ENCODE peak calls at places on chromosomes 16 and 17, in eight cellular contexts. W, F, I, D, U, T, Y and C are unnamed samples.
A peak's percentile ranks its signal among the peaks of the same experiment; 100 is the strongest.

GRCh38 chr16:49474741-49475140 is 101.1 kb downstream of the C16orf78 start:
- DNase-seq in Y (no peak), D (no peak), F (no peak), U (no peak), I (no peak), T (peak; percentile 1), W (no peak), C (no peak)

GRCh38 chr16:89014611-89015230 is 37.7 kb upstream of the CBFA2T3 start:
- DNase-seq in F (no peak), D (no peak), W (no peak), T (no peak), I (no peak), U (no peak), Y (no peak), C (no peak)

GRCh38 chr16:88633684-88634140 is 4.7 kb upstream of the IL17C start:
- DNase-seq in Y (no peak), W (no peak), F (no peak), I (no peak), T (no peak), U (no peak), D (no peak), C (no peak)

GRCh38 chr16:89319883-89320716 is 102.6 kb downstream of the ZNF778 start:
- DNase-seq in U (no peak), T (no peak), I (no peak), D (peak; percentile 76), F (no peak), Y (peak; percentile 28), W (no peak), C (peak; percentile 82)

GRCh38 chr17:76529224-76529642 is 8.3 kb downstream of the CYGB start:
- DNase-seq in U (no peak), W (no peak), D (peak; percentile 55), T (peak; percentile 89), I (peak; percentile 80), Y (peak; percentile 78), F (no peak), C (peak; percentile 83)

GRCh38 chr16:53492499-53492898 is 10.5 kb downstream of the AKTIP start:
- DNase-seq in U (no peak), T (no peak), F (no peak), D (no peak), I (no peak), Y (no peak), W (no peak), C (no peak)

GRCh38 chr16:28497861-28498599 is 3.6 kb downstream of the APOBR start:
- DNase-seq in U (no peak), T (no peak), D (no peak), Y (no peak), W (no peak), F (no peak), I (no peak), C (no peak)

GRCh38 chr16:64738321-64738960 is 383.4 kb downstream of the CDH11 start:
- DNase-seq in T (no peak), U (no peak), W (no peak), F (no peak), I (no peak), D (no peak), Y (no peak), C (no peak)

GRCh38 chr16:52597772-52598483 is 51.0 kb upstream of the TOX3 start:
- DNase-seq in T (no peak), I (no peak), D (peak; percentile 63), W (no peak), U (no peak), Y (no peak), F (no peak), C (no peak)

GRCh38 chr17:64781810-64782555 is 119.9 kb upstream of the SMURF2 start:
- DNase-seq in Y (no peak), T (no peak), D (no peak), W (no peak), U (no peak), I (no peak), F (no peak), C (no peak)

GRCh38 chr17:17661834-17662233 is 19.4 kb upstream of the RAI1 start:
- DNase-seq in I (no peak), W (no peak), U (no peak), D (no peak), T (no peak), F (no peak), Y (no peak), C (no peak)

GRCh38 chr16:86379505-86379846 is 130.9 kb upstream of the FOXF1 start:
- DNase-seq in U (no peak), F (no peak), Y (no peak), D (no peak), T (no peak), I (no peak), W (no peak), C (no peak)

GRCh38 chr16:22788190-22788530 is 25.8 kb upstream of the HS3ST2 start:
- DNase-seq in W (no peak), D (no peak), Y (no peak), I (no peak), U (no peak), F (no peak), T (no peak), C (no peak)

GRCh38 chr16:58574895-58575294 is 54.7 kb downstream of the CNOT1 start:
- DNase-seq in U (no peak), Y (no peak), W (no peak), F (no peak), D (no peak), I (no peak), T (no peak), C (no peak)
- H3K36me3 ChIP-seq in U (peaks cover 28% of the 10 kb centered on the region), Y (peaks cover 16% of the 10 kb centered on the region), W (peaks cover 69% of the 10 kb centered on the region), F (peaks cover 97% of the 10 kb centered on the region), D (peaks cover 8% of the 10 kb centered on the region), I (peaks cover 100% of the 10 kb centered on the region), T (no peaks in the 10 kb centered on the region), C (peaks cover 97% of the 10 kb centered on the region)

DNA sequence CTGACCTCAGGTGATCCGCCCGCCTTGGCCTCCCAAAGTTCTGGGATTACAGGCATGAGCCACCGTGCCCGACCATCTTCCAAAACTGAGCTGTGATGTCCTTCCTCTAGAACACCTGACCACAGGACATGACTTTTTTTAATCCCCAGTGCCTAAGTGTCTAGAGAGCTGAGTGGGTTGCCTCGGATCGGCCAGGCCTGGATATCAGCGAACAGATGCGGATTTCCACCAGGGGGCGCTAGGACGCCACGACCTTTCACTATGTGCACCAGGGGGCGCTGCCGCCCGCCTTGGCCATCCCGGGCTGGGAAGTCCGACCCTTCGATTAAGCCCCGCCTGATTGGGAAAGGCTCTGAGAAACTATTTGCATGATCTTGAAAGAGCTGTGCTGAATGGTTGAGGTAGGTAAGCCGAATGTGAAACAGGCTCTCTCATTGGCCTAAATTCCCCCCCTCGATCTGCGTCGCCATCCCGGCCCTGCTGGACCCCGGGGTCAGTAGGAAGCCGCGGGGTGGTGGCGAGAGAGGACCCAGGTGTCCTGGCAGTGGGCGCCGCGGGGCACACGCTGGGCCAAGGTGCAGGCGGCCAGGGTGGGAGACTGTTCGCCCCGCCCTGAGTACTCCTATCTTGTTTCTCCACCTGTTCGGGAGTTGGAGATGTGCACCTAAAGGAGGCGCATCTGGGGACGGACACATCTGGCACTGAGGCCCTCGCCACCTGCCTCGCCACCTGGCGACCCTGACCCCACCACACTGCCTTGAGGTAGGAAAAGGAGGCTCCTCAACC is at the start of gene ACBD4:
- DNase-seq in F (peak; percentile 99), I (peak; percentile 95), U (peak; percentile 86), Y (peak; percentile 96), W (peak; percentile 96), T (peak; percentile 97), D (peak; percentile 97), C (peak; percentile 94)
- TF ChIP-seq POLR2A in F (no peak), I (peak; percentile 81), U (peak; percentile 68), Y (peak; percentile 53), W (no peak), T (peak; percentile 65), D (peak; percentile 80), C (peak; percentile 52)

DNA sequence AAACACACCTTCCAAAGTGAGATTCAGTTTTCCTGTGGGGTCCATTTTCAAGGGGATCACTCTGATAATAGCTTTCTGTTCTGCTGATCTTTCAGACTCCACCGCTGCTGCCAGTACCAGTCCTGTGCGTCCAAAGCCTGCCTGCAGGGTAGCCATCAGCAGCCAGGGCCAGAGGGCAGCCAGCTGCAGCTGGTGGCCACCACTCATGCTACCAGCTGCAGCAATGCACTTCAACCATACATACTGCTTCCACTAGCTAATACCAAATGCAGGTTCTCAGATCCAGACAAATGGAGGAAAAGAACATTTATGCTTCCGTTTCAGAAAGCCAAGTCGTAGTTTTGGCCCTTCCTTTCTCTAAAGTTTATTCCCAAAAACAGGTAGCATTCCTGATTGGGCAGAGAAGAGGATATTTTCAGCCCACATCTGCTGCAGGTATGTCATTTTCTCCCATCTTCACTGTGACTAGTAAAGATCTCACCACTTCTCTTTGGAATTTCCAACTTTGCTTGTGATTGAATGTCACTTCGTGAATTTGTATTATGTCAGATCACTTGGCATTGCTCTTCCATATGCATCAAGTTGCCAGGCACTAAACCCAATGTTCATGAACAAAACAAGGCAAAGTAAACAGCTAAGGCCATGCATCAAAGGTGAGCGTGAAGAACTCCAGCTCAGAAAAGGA is 1.8 kb downstream of the RNF43 start:
- DNase-seq in F (no peak), W (no peak), D (peak; percentile 76), T (no peak), Y (no peak), I (no peak), U (no peak), C (no peak)
- H3K4me3 ChIP-seq in F (no peak overlapping the region), W (peak overlapping the region; percentile 68), D (peak overlapping the region; percentile 42), T (no peak overlapping the region), Y (peak overlapping the region; percentile 59), I (no peak overlapping the region), U (peak overlapping the region; percentile 41), C (no peak overlapping the region)

GRCh38 chr17:39410279-39410678 is 8.9 kb upstream of the FBXL20 start:
- DNase-seq in F (no peak), D (no peak), W (no peak), T (no peak), U (no peak), I (no peak), Y (no peak), C (no peak)
- H3K36me3 ChIP-seq in F (peaks cover 89% of the 10 kb centered on the region), D (peaks cover 6% of the 10 kb centered on the region), W (peaks cover 45% of the 10 kb centered on the region), T (no peaks in the 10 kb centered on the region), U (peaks cover 11% of the 10 kb centered on the region), I (peaks cover 94% of the 10 kb centered on the region), Y (no peaks in the 10 kb centered on the region), C (peaks cover 74% of the 10 kb centered on the region)

GRCh38 chr16:11715246-11715947 is 27.3 kb downstream of the TXNDC11 start:
- DNase-seq in D (peak; percentile 24), F (no peak), T (no peak), U (no peak), Y (no peak), I (no peak), W (no peak), C (no peak)

GRCh38 chr16:11711662-11712061 is 31.0 kb downstream of the TXNDC11 start:
- DNase-seq in I (no peak), F (no peak), U (no peak), W (no peak), Y (no peak), T (no peak), D (no peak), C (no peak)

GRCh38 chr16:11708421-11708820 is 34.2 kb downstream of the TXNDC11 start:
- DNase-seq in T (no peak), W (no peak), Y (no peak), I (no peak), F (no peak), D (no peak), U (no peak), C (no peak)

GRCh38 chr16:11716330-11716729 is 26.3 kb downstream of the TXNDC11 start:
- DNase-seq in Y (no peak), I (no peak), W (no peak), F (no peak), D (no peak), T (no peak), U (no peak), C (no peak)

GRCh38 chr16:11712122-11712521 is 30.5 kb downstream of the TXNDC11 start:
- DNase-seq in Y (no peak), I (no peak), T (no peak), F (no peak), W (no peak), U (no peak), D (no peak), C (no peak)
- TF ChIP-seq POLR2A in Y (no peak), I (no peak), T (no peak), F (no peak), W (no peak), U (no peak), D (no peak), C (no peak)